ENCODE peak calls at places on chromosomes 1 and 21, in nine cellular contexts. I, R, V, N, D, Y, Z, F and W are unnamed samples.

GRCh38 chr1:14137411-14138134 is 437.6 kb downstream of the PRDM2 start:
- DNase-seq in I (no peak), R (no peak), V (no peak), N (no peak), D (no peak), Y (no peak), Z (peak), F (no peak), W (no peak)

GRCh38 chr1:200367841-200368534 is 41.8 kb downstream of the ZNF281 start:
- DNase-seq in I (no peak), R (no peak), V (no peak), N (no peak), D (no peak), Y (peak), Z (no peak), F (no peak), W (no peak)

GRCh38 chr1:169486281-169486904 is 649 bp upstream of the SLC19A2 start:
- DNase-seq in I (no peak), R (no peak), V (no peak), N (no peak), D (no peak), Y (peak), Z (no peak), F (peak), W (no peak)

GRCh38 chr1:185969028-185969427 is 234.8 kb downstream of the HMCN1 start:
- DNase-seq in I (no peak), R (no peak), V (no peak), N (no peak), D (no peak), Y (no peak), Z (no peak), F (no peak), W (no peak)

GRCh38 chr1:211579434-211580302 is 707 bp upstream of the SLC30A1 start:
- DNase-seq in I (peak), R (peak), V (peak), N (no peak), D (peak), Y (peak), Z (peak), F (peak), W (no peak)

GRCh38 chr1:2208309-2209239 is 14.0 kb upstream of the FAAP20 start:
- DNase-seq in I (peak), R (peak), V (peak), N (peak), D (peak), Y (no peak), Z (no peak), F (peak), W (no peak)

GRCh38 chr1:175742790-175743459 is 470 bp downstream of the TNR start:
- DNase-seq in I (no peak), R (no peak), V (no peak), N (no peak), D (no peak), Y (peak), Z (no peak), F (no peak), W (no peak)

GRCh38 chr1:202210370-202210769 is 16.8 kb downstream of the LGR6 start:
- DNase-seq in I (no peak), R (no peak), V (no peak), N (no peak), D (no peak), Y (no peak), Z (no peak), F (no peak), W (no peak)

GRCh38 chr1:222224576-222224975 is 323.3 kb downstream of the HHIPL2 start:
- DNase-seq in I (no peak), R (no peak), V (no peak), N (no peak), D (no peak), Y (no peak), Z (no peak), F (no peak), W (no peak)

GRCh38 chr1:93518516-93518915 is 70.6 kb downstream of the FNBP1L start:
- DNase-seq in I (no peak), R (no peak), V (no peak), N (no peak), D (no peak), Y (peak), Z (no peak), F (no peak), W (no peak)

GRCh38 chr1:55828031-55828430 is 612.9 kb upstream of the USP24 start:
- DNase-seq in I (no peak), R (no peak), V (no peak), N (no peak), D (no peak), Y (no peak), Z (no peak), F (no peak), W (no peak)

GRCh38 chr1:205849619-205850355 is at the start of gene PM20D1:
- DNase-seq in I (peak), R (peak), V (peak), N (peak), D (no peak), Y (no peak), Z (no peak), F (peak), W (peak)

GRCh38 chr1:19872190-19872589 is 10.0 kb upstream of the OTUD3 start:
- DNase-seq in I (peak), R (no peak), V (no peak), N (no peak), D (no peak), Y (no peak), Z (no peak), F (no peak), W (peak)

GRCh38 chr1:44300882-44301281 is 54.2 kb downstream of the ERI3 start:
- DNase-seq in I (no peak), R (no peak), V (no peak), N (no peak), D (no peak), Y (no peak), Z (no peak), F (no peak), W (no peak)

GRCh38 chr1:54768093-54768492 is 3.8 kb upstream of the PARS2 start:
- DNase-seq in I (peak), R (no peak), V (no peak), N (no peak), D (no peak), Y (peak), Z (no peak), F (no peak), W (no peak)

DNA sequence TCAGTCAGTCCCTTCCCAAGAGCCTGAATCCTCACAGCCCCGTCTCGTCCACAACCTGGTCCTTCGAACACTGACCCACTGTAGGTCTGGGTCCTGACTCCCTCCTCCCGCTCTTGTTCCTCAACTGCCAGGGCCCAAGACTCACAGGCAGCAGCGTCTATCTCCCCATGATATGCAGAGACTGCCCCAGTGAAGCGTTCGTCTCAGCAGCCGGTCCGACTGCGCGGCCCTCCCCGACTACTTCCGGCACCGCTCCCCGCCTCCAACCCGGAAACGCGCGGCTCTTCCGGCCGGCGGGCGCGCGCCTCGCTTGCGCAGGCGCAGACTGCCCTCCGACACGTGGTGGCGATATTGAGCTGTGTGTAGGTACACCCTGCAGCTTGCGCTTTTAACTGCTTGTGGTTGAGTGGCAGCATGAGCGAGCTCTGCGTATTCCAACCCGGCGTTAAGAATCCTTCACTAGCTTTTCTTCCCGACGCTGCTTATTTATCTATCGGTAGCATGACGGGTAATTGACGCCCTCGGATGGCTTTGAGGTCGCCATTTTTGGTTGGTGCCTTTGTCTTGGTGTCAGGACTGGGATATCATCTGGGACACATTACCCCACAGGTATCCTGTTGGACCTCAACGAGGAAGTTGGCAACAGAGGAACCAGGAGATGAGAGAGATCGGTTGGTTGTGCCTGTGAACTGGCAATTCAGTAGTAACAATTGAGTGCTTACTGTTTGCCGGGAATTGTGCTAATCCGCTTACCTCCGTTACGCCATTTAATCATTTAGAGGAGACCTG is at the start of gene TAF12:
- DNase-seq in I (peak), R (peak), V (peak), N (peak), D (peak), Y (peak), Z (peak), F (peak), W (peak)
- TF ChIP-seq CTCF in I (peak), R (peak), V (peak), N (peak), D (peak), Y (peak), Z (peak), F (peak), W (peak)

GRCh38 chr1:214427871-214428277 is 123.5 kb downstream of the PTPN14 start:
- DNase-seq in I (peak), R (no peak), V (peak), N (no peak), D (no peak), Y (peak), Z (no peak), F (no peak), W (peak)
- TF ChIP-seq POLR2A in I (no peak), R (no peak), V (no peak), N (no peak), D (no peak), Y (peak), Z (no peak), F (no peak), W (no peak)

GRCh38 chr1:87024936-87025537 is 110.6 kb downstream of the HS2ST1 start:
- DNase-seq in I (no peak), R (no peak), V (no peak), N (no peak), D (peak), Y (peak), Z (no peak), F (no peak), W (no peak)
- TF ChIP-seq CTCF in I (peak), R (peak), V (peak), N (peak), D (peak), Y (peak), Z (peak), F (no peak), W (no peak)

DNA sequence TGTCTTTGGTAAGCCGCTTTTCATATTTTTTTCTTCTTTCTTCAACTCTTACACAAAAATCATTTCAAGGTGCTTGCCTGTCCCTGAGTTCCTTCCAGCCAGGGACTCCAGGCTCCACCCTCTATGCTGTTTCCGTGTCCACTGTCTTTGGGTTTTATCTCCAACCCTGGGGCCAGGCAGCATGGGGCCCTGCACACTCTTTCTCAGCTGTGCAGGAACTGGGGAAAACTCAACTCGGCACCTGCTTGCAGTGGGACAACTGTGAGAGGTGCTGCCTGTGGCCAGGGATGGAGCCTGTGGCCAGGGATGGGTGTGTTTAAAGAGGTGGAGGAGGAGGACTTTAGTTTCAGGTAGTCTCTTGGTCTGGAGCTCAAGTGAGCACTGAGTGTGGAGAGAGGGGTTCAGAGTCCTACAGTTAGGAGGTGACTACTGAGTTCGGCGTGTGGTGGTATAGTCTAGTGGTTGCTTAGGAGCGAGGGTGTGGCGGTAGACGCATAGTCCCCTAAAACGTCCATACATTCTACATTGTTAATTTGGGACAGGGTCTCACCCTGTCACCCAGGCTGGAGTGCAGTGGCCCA is 13.4 kb downstream of the TNFRSF8 start:
- DNase-seq in I (no peak), R (no peak), V (peak), N (no peak), D (no peak), Y (no peak), Z (no peak), F (no peak), W (no peak)
- TF ChIP-seq POLR2A in I (no peak), R (no peak), V (no peak), N (no peak), D (no peak), Y (no peak), Z (no peak), F (no peak), W (no peak)

GRCh38 chr1:159699653-159700052 is 14.7 kb downstream of the CRP start:
- DNase-seq in I (no peak), R (no peak), V (no peak), N (no peak), D (no peak), Y (no peak), Z (no peak), F (no peak), W (no peak)

GRCh38 chr1:159707473-159707872 is 6.9 kb downstream of the CRP start:
- DNase-seq in I (no peak), R (no peak), V (no peak), N (no peak), D (no peak), Y (no peak), Z (no peak), F (no peak), W (no peak)

GRCh38 chr1:159705911-159706270 is 8.5 kb downstream of the CRP start:
- DNase-seq in I (no peak), R (no peak), V (no peak), N (no peak), D (no peak), Y (no peak), Z (no peak), F (no peak), W (no peak)

GRCh38 chr1:159700312-159700711 is 14.1 kb downstream of the CRP start:
- DNase-seq in I (no peak), R (no peak), V (no peak), N (no peak), D (no peak), Y (no peak), Z (no peak), F (no peak), W (no peak)

GRCh38 chr1:159705251-159705910 is 9.0 kb downstream of the CRP start:
- DNase-seq in I (no peak), R (no peak), V (no peak), N (no peak), D (no peak), Y (no peak), Z (no peak), F (no peak), W (no peak)
- TF ChIP-seq CTCF in I (no peak), R (no peak), V (no peak), N (no peak), D (no peak), Y (no peak), Z (no peak), F (no peak), W (no peak)

GRCh38 chr1:35178295-35178695 is 14.7 kb downstream of the SFPQ start:
- DNase-seq in I (no peak), R (no peak), V (no peak), N (no peak), D (no peak), Y (no peak), Z (no peak), F (no peak), W (no peak)
- TF ChIP-seq POLR2A in I (no peak), R (no peak), V (no peak), N (no peak), D (no peak), Y (no peak), Z (no peak), F (no peak), W (no peak)

GRCh38 chr1:85575363-85575995 is 5.1 kb upstream of the CCN1 start:
- DNase-seq in I (no peak), R (no peak), V (no peak), N (no peak), D (no peak), Y (no peak), Z (peak), F (no peak), W (no peak)
- TF ChIP-seq CTCF in I (no peak), R (no peak), V (no peak), N (no peak), D (no peak), Y (no peak), Z (no peak), F (no peak), W (no peak)

DNA sequence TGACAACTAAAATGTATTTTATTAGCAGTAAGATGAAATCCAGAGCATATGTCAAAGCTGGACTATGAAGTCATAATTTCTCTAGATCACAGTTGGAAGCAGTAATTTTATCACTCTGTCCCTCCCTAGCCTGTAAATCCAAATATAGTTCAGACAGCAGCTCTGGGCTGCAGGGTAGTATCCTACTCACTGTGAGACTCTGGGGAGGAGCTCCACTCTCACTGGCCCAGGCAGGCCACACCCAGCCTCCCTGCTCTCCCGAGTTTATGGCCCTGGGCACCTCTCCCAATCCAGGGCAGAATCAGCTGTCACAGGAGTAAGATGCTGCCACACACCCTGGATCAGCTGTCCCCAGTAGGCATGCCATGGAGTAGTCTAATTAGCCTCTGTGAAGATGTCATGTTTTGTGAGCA is 131.1 kb downstream of the HLCS start:
- DNase-seq in I (no peak), R (no peak), V (no peak), N (peak), D (no peak), Y (no peak), Z (no peak), F (no peak), W (no peak)
- TF ChIP-seq POLR2A in I (no peak), R (no peak), V (no peak), N (no peak), D (no peak), Y (no peak), Z (no peak), F (no peak), W (no peak)

GRCh38 chr1:195105773-195106172 is 1502.5 kb downstream of the KCNT2 start:
- DNase-seq in I (no peak), R (no peak), V (no peak), N (no peak), D (no peak), Y (no peak), Z (no peak), F (no peak), W (no peak)

DNA sequence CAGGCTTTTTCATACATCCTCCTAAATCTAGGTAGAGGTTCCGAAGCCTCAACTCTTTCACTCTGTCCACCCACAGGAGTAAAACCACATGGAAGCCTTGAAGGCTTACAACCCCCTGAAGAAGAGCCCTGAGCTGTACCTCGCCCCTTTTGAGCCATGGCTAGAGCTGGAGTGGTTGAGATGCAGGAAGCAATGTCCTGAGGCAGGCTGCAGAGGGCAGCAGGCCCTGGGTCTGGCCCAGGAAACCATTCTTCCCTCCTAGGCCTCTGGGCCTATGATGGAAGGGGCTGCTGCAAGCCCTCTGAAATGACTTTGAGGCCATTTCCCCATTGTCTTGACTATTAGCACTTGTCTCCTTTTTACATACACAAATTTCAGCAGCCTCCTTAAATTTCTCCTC is 1503.0 kb downstream of the KCNT2 start:
- DNase-seq in I (no peak), R (no peak), V (no peak), N (no peak), D (no peak), Y (no peak), Z (no peak), F (no peak), W (no peak)
- TF ChIP-seq CTCF in I (no peak), R (no peak), V (no peak), N (no peak), D (no peak), Y (no peak), Z (no peak), F (no peak), W (no peak)

DNA sequence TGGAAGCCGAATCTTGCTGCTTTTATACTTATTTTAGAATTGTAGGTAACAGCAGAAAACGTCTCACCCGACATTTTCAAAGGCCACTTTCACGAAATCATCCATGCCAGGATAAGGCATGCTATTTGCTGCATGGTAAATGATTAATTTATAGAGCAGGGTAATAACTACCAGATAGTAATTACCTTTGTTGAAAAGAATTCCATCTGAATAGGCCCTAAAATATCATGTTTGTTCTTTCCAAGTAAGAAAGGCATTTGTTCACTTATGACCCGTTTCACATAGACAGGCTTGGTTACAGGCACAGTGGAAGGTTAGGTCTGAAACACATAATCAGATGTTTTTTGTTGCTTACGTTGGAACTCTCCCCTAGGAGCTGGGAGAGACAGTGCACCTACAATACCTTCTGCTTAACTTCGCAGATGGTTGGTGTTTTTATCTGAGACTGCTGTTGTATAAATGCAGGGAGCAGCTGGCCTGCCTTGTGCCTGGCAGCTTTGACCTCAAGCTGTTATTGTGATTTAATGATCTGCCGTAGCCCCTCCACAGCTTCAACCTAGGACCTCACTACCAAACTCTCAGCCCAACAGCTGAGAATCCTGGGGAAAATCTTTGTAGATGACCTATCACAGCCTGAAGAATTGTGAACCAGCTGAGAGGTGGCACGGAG is 1.6 kb downstream of the SLC44A3 start:
- DNase-seq in I (no peak), R (no peak), V (no peak), N (no peak), D (no peak), Y (no peak), Z (no peak), F (no peak), W (no peak)
- TF ChIP-seq POLR2A in I (no peak), R (no peak), V (no peak), N (no peak), D (no peak), Y (no peak), Z (no peak), F (no peak), W (no peak)